ENCODE peak calls at places on chromosomes 5 and 9, in eight cellular contexts. A is hepatocyte, I is neuronal stem cell, H is PC-9, N is A549, M is astrocyte, V is left lung, C is colonic mucosa. S is an unnamed sample.

GRCh38 chr5:166282939-166283338 is 2008.5 kb upstream of the WWC1 start:
- DNase-seq in A (no peak), I (no peak), H (no peak), N (no peak), M (no peak), V (no peak), C (no peak), S (no peak)

GRCh38 chr5:95924720-95925119 is 36.9 kb downstream of the ELL2 start:
- DNase-seq in A (peak), I (no peak), H (no peak), N (no peak), M (no peak), V (no peak), C (no peak), S (no peak)

GRCh38 chr9:82532504-82532903 is 530.4 kb downstream of the RASEF start:
- DNase-seq in A (no peak), I (no peak), H (no peak), N (peak), M (peak), V (no peak), C (no peak), S (no peak)

GRCh38 chr5:600551-601541 is 11.3 kb upstream of the CEP72 start:
- DNase-seq in A (no peak), I (no peak), H (no peak), N (no peak), M (no peak), V (peak), C (peak), S (peak)

GRCh38 chr9:72363226-72363625 is 1.8 kb downstream of the ZFAND5 start:
- DNase-seq in A (no peak), I (no peak), H (no peak), N (no peak), M (no peak), V (no peak), C (no peak), S (no peak)

GRCh38 chr9:91789941-91790340 is 160.1 kb downstream of the ROR2 start:
- DNase-seq in A (no peak), I (no peak), H (no peak), N (no peak), M (no peak), V (no peak), C (no peak), S (peak)

GRCh38 chr9:134188421-134189166 is 24.2 kb upstream of the RNU6ATAC start:
- DNase-seq in A (no peak), I (no peak), H (no peak), N (no peak), M (no peak), V (peak), C (no peak), S (peak)

GRCh38 chr5:5767286-5767928 is 344.9 kb downstream of the ICE1 start:
- DNase-seq in A (no peak), I (no peak), H (no peak), N (no peak), M (no peak), V (peak), C (no peak), S (no peak)

GRCh38 chr5:178732281-178732680 is 1.8 kb upstream of the ZNF354A start:
- DNase-seq in A (no peak), I (no peak), H (no peak), N (no peak), M (no peak), V (no peak), C (no peak), S (no peak)

GRCh38 chr9:86046080-86046636 is 53.2 kb downstream of the GOLM1 start:
- DNase-seq in A (no peak), I (no peak), H (no peak), N (no peak), M (no peak), V (no peak), C (peak), S (no peak)

GRCh38 chr9:103323699-103324098 is 328.6 kb downstream of the CYLC2 start:
- DNase-seq in A (no peak), I (no peak), H (no peak), N (no peak), M (no peak), V (no peak), C (no peak), S (no peak)

GRCh38 chr9:91727316-91727861 is 222.6 kb downstream of the ROR2 start:
- DNase-seq in A (peak), I (peak), H (peak), N (peak), M (no peak), V (no peak), C (no peak), S (no peak)

GRCh38 chr5:66039701-66040100 is 104.4 kb upstream of the SREK1 start:
- DNase-seq in A (no peak), I (no peak), H (no peak), N (no peak), M (no peak), V (no peak), C (no peak), S (no peak)

GRCh38 chr5:113152053-113152452 is 175.5 kb downstream of the DCP2 start:
- DNase-seq in A (no peak), I (no peak), H (no peak), N (no peak), M (no peak), V (no peak), C (no peak), S (no peak)

GRCh38 chr5:10118150-10118549 is 131.5 kb downstream of the ATPSCKMT start:
- DNase-seq in A (no peak), I (no peak), H (no peak), N (no peak), M (no peak), V (no peak), C (no peak), S (no peak)

GRCh38 chr5:32687167-32687831 is 23.8 kb upstream of the NPR3 start:
- DNase-seq in A (no peak), I (no peak), H (peak), N (no peak), M (peak), V (no peak), C (no peak), S (no peak)

GRCh38 chr5:30871191-30871590 is 322.3 kb upstream of the CDH6 start:
- DNase-seq in A (no peak), I (no peak), H (no peak), N (no peak), M (no peak), V (no peak), C (no peak), S (no peak)

GRCh38 chr5:156383510-156383909 is 56.5 kb downstream of the SGCD start:
- DNase-seq in A (no peak), I (no peak), H (no peak), N (no peak), M (peak), V (no peak), C (no peak), S (no peak)

GRCh38 chr9:92504881-92505280 is 22.6 kb upstream of the ASPN start:
- DNase-seq in A (no peak), I (no peak), H (no peak), N (no peak), M (peak), V (no peak), C (no peak), S (no peak)

GRCh38 chr5:114223866-114224265 is 138.0 kb upstream of the KCNN2 start:
- DNase-seq in A (peak), I (no peak), H (no peak), N (no peak), M (no peak), V (no peak), C (no peak), S (no peak)

GRCh38 chr5:157358871-157359270 is 92.9 kb downstream of the CYFIP2 start:
- DNase-seq in A (no peak), I (no peak), H (no peak), N (no peak), M (no peak), V (no peak), C (no peak), S (no peak)

GRCh38 chr9:113599647-113600476 is 136.3 kb downstream of the RGS3 start:
- DNase-seq in A (peak), I (no peak), H (no peak), N (no peak), M (peak), V (no peak), C (no peak), S (peak)

GRCh38 chr5:150553911-150554310 is 46.0 kb downstream of the NDST1 start:
- DNase-seq in A (no peak), I (no peak), H (no peak), N (no peak), M (no peak), V (no peak), C (no peak), S (no peak)

GRCh38 chr9:136075881-136076678 is 19.0 kb downstream of the NACC2 start:
- DNase-seq in A (no peak), I (no peak), H (no peak), N (no peak), M (no peak), V (no peak), C (no peak), S (peak)

GRCh38 chr5:45277860-45278259 is 418.3 kb downstream of the HCN1 start:
- DNase-seq in A (no peak), I (no peak), H (no peak), N (no peak), M (no peak), V (no peak), C (no peak), S (no peak)

GRCh38 chr9:116087246-116087645 is 66.3 kb upstream of the PAPPA start:
- DNase-seq in A (peak), I (no peak), H (no peak), N (peak), M (peak), V (peak), C (no peak), S (no peak)

GRCh38 chr9:86405926-86406325 is 51.7 kb upstream of the TUT7 start:
- DNase-seq in A (peak), I (no peak), H (peak), N (peak), M (peak), V (no peak), C (no peak), S (no peak)

GRCh38 chr5:177454397-177455035 is 7.9 kb downstream of the PRR7 start:
- DNase-seq in A (peak), I (peak), H (peak), N (peak), M (peak), V (peak), C (peak), S (peak)

GRCh38 chr5:91125916-91126315 is 257.2 kb downstream of the ARRDC3 start:
- DNase-seq in A (no peak), I (no peak), H (peak), N (no peak), M (no peak), V (no peak), C (no peak), S (no peak)

GRCh38 chr9:95724253-95724991 is 151.1 kb upstream of the ERCC6L2 start:
- DNase-seq in A (no peak), I (no peak), H (no peak), N (no peak), M (no peak), V (no peak), C (no peak), S (no peak)

GRCh38 chr9:91921371-91921770 is 28.7 kb downstream of the ROR2 start:
- DNase-seq in A (no peak), I (no peak), H (no peak), N (no peak), M (no peak), V (no peak), C (no peak), S (no peak)

GRCh38 chr5:142977363-142978051 is 207.3 kb downstream of the ARHGAP26 start:
- DNase-seq in A (no peak), I (no peak), H (peak), N (no peak), M (peak), V (no peak), C (no peak), S (no peak)

GRCh38 chr5:7802855-7803254 is 48.1 kb downstream of the CFAP90 start:
- DNase-seq in A (no peak), I (no peak), H (no peak), N (no peak), M (no peak), V (no peak), C (no peak), S (no peak)
- H3K27ac ChIP-seq in A (no peak), I (no peak), H (no peak), N (no peak), M (no peak), V (no peak), C (no peak), S (no peak)

DNA sequence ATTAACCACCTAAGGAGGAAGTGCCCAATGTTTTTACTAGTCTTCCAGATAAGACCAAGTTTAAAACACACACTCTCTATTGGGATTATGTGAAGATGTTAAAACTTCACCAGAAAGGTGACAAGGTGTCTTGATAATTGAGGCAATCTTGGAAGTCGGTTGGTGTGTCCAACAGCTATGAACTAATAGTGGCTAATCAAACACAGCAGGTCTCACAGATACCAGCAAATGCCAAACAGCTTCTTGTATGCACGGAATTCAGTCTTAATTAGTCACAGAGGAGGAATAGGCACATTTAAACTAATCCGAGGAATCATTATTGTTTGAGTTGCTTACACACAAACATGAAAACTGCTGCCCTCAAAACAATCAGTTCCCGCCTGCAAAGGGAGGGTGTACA is 214.6 kb downstream of the SEC61B start:
- DNase-seq in A (no peak), I (no peak), H (no peak), N (no peak), M (no peak), V (no peak), C (no peak), S (no peak)
- H3K27ac ChIP-seq in A (no peak), I (no peak), H (no peak), N (no peak), M (no peak), V (no peak), C (no peak), S (no peak)

GRCh38 chr5:83731638-83732037 is 11.0 kb upstream of the HAPLN1 start:
- DNase-seq in A (no peak), I (no peak), H (no peak), N (no peak), M (no peak), V (no peak), C (no peak), S (no peak)
- H3K27ac ChIP-seq in A (no peak), I (no peak), H (no peak), N (no peak), M (no peak), V (no peak), C (no peak), S (no peak)

DNA sequence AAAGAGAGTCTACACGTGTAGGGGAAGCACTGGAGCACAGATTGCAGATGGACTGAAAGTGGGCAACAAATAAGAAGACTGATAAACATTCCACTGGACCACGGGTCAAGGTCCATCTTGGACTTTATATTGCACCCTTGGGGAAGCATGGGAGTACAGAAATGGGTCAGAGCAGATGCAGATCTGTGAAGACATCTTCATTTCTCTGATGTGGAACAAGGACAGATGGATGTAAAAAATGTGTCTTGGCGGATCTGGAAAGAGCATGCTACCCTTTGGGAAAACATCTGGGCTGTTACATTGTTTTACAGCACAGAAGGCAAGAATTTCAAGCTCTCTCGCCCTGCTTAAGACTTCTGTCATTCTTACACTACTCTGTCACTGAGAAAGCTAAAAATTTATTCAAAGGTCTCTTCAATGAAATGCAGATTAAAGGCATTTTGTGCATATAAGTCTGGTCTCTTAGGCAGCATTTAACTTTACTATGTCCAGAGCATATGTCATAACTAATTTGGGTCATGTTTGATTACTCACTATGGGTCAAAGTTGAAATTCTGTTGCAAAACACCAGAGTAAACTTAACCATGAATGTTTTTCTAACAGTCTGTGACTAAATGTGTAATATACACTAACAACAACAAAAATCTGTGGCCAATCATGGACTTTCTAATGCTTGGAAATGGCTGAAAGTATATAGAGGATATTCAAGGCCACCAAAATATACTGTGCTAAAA is 756.4 kb upstream of the DMAC1 start:
- DNase-seq in A (no peak), I (no peak), H (no peak), N (no peak), M (no peak), V (no peak), C (no peak), S (no peak)
- H3K27ac ChIP-seq in A (no peak), I (no peak), H (no peak), N (no peak), M (no peak), V (no peak), C (no peak), S (no peak)